ENCODE peak calls at places on chromosomes 7 and 10, in nine cellular contexts. T is K562, K is esophagus squamous epithelium, W is Peyer's patch, U is H1, M is HepG2, A is tibial nerve, H is transverse colon, I is HCT116. P is an unnamed sample.

GRCh38 chr10:16280595-16280994 is 156.2 kb upstream of the PTER start:
- DNase-seq in W (no peak), U (no peak), A (no peak), T (no peak), I (no peak), K (no peak), M (no peak), H (no peak), P (no peak)

GRCh38 chr10:42491001-42491592 is 147.3 kb downstream of the ZNF33B start:
- DNase-seq in U (no peak), K (no peak), T (no peak), M (no peak), A (no peak), W (no peak), H (no peak), I (no peak), P (no peak)

GRCh38 chr7:128359939-128360338 is 1.6 kb downstream of the PRRT4 start:
- DNase-seq in U (no peak), W (no peak), H (no peak), A (no peak), M (no peak), K (no peak), T (no peak), I (no peak), P (no peak)

GRCh38 chr7:20199015-20199737 is 18.0 kb downstream of the MACC1 start:
- DNase-seq in K (no peak), W (peak; percentile 84), T (peak; percentile 23), H (peak; percentile 85), M (no peak), U (no peak), I (peak; percentile 94), A (no peak), P (peak; percentile 39)

GRCh38 chr10:14545827-14546226 is 215.1 kb upstream of the FRMD4A start:
- DNase-seq in M (no peak), A (no peak), I (no peak), W (no peak), K (no peak), U (no peak), H (no peak), T (no peak), P (no peak)

GRCh38 chr7:22996470-22996869 is 17.5 kb downstream of the HYCC1 start:
- DNase-seq in U (no peak), W (no peak), M (no peak), H (no peak), A (no peak), I (no peak), K (no peak), T (no peak), P (no peak)

GRCh38 chr7:31860925-31861324 is 173.9 kb downstream of the PPP1R17 start:
- DNase-seq in H (no peak), I (no peak), M (peak; percentile 13), T (no peak), W (no peak), A (no peak), U (no peak), K (no peak), P (no peak)

GRCh38 chr10:128069351-128070051 is 56.7 kb downstream of the MKI67 start:
- DNase-seq in T (peak; percentile 69), U (peak; percentile 19), H (peak; percentile 80), A (peak; percentile 18), W (peak; percentile 84), M (peak; percentile 42), I (peak; percentile 57), K (no peak), P (peak; percentile 67)

GRCh38 chr7:6252310-6252709 is 20.1 kb downstream of the CYTH3 start:
- DNase-seq in U (no peak), H (no peak), I (no peak), K (no peak), T (no peak), M (no peak), A (no peak), W (no peak), P (no peak)

GRCh38 chr10:77737608-77738007 is 100.0 kb upstream of the KCNMA1 start:
- DNase-seq in A (no peak), H (no peak), M (no peak), K (no peak), I (peak; percentile 31), T (no peak), U (no peak), W (no peak), P (no peak)

GRCh38 chr7:120600607-120601006 is 257.3 kb downstream of the TSPAN12 start:
- DNase-seq in W (no peak), A (no peak), I (no peak), H (no peak), T (no peak), K (no peak), M (no peak), U (no peak), P (no peak)

GRCh38 chr10:70518695-70519094 is 40.1 kb downstream of the PALD1 start:
- DNase-seq in H (no peak), A (no peak), W (no peak), T (no peak), U (no peak), I (no peak), K (no peak), M (no peak), P (no peak)

GRCh38 chr10:71581376-71581775 is 138.2 kb downstream of the C10orf105 start:
- DNase-seq in W (no peak), A (no peak), K (no peak), U (no peak), M (no peak), T (no peak), H (no peak), I (no peak), P (no peak)

GRCh38 chr10:49761789-49762565 is at the start of gene OGDHL:
- DNase-seq in I (peak; percentile 26), H (peak; percentile 27), K (no peak), M (peak; percentile 28), U (no peak), W (no peak), A (no peak), T (peak; percentile 99), P (no peak)

GRCh38 chr10:110335314-110336064 is 30.8 kb upstream of the SMNDC1 start:
- DNase-seq in T (no peak), W (no peak), M (no peak), A (no peak), H (no peak), I (no peak), K (no peak), U (no peak), P (no peak)

GRCh38 chr7:69598081-69598486 is at the start of gene AUTS2:
- DNase-seq in H (peak; percentile 68), I (no peak), M (peak; percentile 44), W (peak; percentile 86), U (peak; percentile 71), A (peak; percentile 80), T (peak; percentile 88), K (peak; percentile 7), P (peak; percentile 92)

GRCh38 chr10:104345512-104345911 is 7.2 kb upstream of the ITPRIP start:
- DNase-seq in T (no peak), W (no peak), I (no peak), M (no peak), K (no peak), H (no peak), U (no peak), A (no peak), P (no peak)

GRCh38 chr7:1359681-1360485 is 99.4 kb downstream of the MICALL2 start:
- DNase-seq in U (no peak), M (no peak), T (no peak), W (no peak), H (no peak), K (no peak), I (no peak), A (no peak), P (no peak)

GRCh38 chr7:70710011-70710480 is 421.9 kb upstream of the GALNT17 start:
- DNase-seq in T (no peak), A (no peak), I (no peak), U (no peak), W (no peak), K (no peak), H (no peak), M (no peak), P (no peak)

GRCh38 chr10:101812606-101813005 is 5.6 kb downstream of the OGA start:
- DNase-seq in W (no peak), H (no peak), M (no peak), K (no peak), U (no peak), T (no peak), A (no peak), I (no peak), P (no peak)
- H3K36me3 ChIP-seq in W (peaks cover 53% of the 10 kb centered on the region), H (no peaks in the 10 kb centered on the region), M (peaks cover 41% of the 10 kb centered on the region), K (peaks cover 57% of the 10 kb centered on the region), U (peaks cover 57% of the 10 kb centered on the region), T (peaks cover 68% of the 10 kb centered on the region), A (peaks cover 9% of the 10 kb centered on the region), I (peaks cover 43% of the 10 kb centered on the region), P (no peaks in the 10 kb centered on the region)

GRCh38 chr7:116592445-116592844 is 67.6 kb downstream of the CAV1 start:
- DNase-seq in A (no peak), K (no peak), W (peak; percentile 62), U (no peak), I (no peak), T (no peak), H (peak; percentile 45), M (no peak), P (no peak)
- TF ChIP-seq POLR2A in A (no peak), K (no peak), W (no peak), U (no peak), I (no peak), T (no peak), H (no peak), M (no peak), P (no peak)

GRCh38 chr7:102191556-102192203 is 95.0 kb upstream of the SH2B2 start:
- DNase-seq in K (no peak), T (no peak), I (no peak), M (no peak), U (no peak), A (no peak), H (no peak), W (no peak), P (no peak)
- H3K36me3 ChIP-seq in K (peaks cover 91% of the 10 kb centered on the region), T (peaks cover 62% of the 10 kb centered on the region), I (no peaks in the 10 kb centered on the region), M (peaks cover 56% of the 10 kb centered on the region), U (peaks cover 24% of the 10 kb centered on the region), A (peaks cover 6% of the 10 kb centered on the region), H (no peaks in the 10 kb centered on the region), W (peaks cover 65% of the 10 kb centered on the region), P (no peaks in the 10 kb centered on the region)

GRCh38 chr10:130485241-130485957 is 349.2 kb downstream of the GLRX3 start:
- DNase-seq in W (no peak), T (no peak), K (no peak), A (no peak), U (no peak), M (no peak), H (no peak), I (no peak), P (no peak)

GRCh38 chr10:130485958-130486680 is 349.9 kb downstream of the GLRX3 start:
- DNase-seq in A (no peak), T (no peak), U (no peak), W (no peak), M (no peak), K (no peak), I (no peak), H (no peak), P (no peak)

GRCh38 chr10:130484912-130485180 is 348.7 kb downstream of the GLRX3 start:
- DNase-seq in H (no peak), K (no peak), I (no peak), M (no peak), U (no peak), W (no peak), T (no peak), A (no peak), P (no peak)

GRCh38 chr10:130481076-130481930 is 345.1 kb downstream of the GLRX3 start:
- DNase-seq in I (no peak), M (no peak), K (no peak), T (no peak), H (no peak), A (no peak), W (no peak), U (no peak), P (no peak)

GRCh38 chr10:130484131-130484911 is 348.1 kb downstream of the GLRX3 start:
- DNase-seq in K (no peak), H (no peak), T (no peak), I (no peak), U (no peak), A (no peak), M (no peak), W (no peak), P (no peak)
- TF ChIP-seq POLR2A in K (no peak), H (no peak), T (no peak), I (no peak), U (no peak), A (no peak), M (no peak), W (no peak), P (no peak)

P was measured in uterus.